ENCODE peak calls at places on chromosomes 7 and 10, in four cellular contexts. M is fibroblast of lung, O is AG04450, Y is astrocyte. U is an unnamed sample.

GRCh38 chr10:77328272-77328816 is 309.3 kb downstream of the KCNMA1 start:
- DNase-seq in M (peak; percentile 49), O (no peak), Y (no peak), U (peak; percentile 62)

GRCh38 chr7:43535031-43535451 is 47.9 kb upstream of the STK17A start:
- DNase-seq in M (peak; percentile 30), O (no peak), Y (peak; percentile 40), U (peak; percentile 24)

GRCh38 chr7:44258423-44258760 is 57.6 kb downstream of the YKT6 start:
- DNase-seq in M (no peak), O (no peak), Y (no peak), U (no peak)

GRCh38 chr10:7819126-7819470 is 793 bp downstream of the TAF3 start:
- DNase-seq in M (peak; percentile 51), O (no peak), Y (peak; percentile 25), U (peak; percentile 55)

GRCh38 chr10:3782456-3783312 is 2.3 kb downstream of the KLF6 start:
- DNase-seq in M (peak; percentile 97), O (peak; percentile 88), Y (peak; percentile 95), U (peak; percentile 98)

GRCh38 chr7:105011771-105012502 is 2.1 kb upstream of the KMT2E start:
- DNase-seq in M (no peak), O (no peak), Y (no peak), U (no peak)

GRCh38 chr10:132984008-132984295 is 41.6 kb upstream of the CFAP46 start:
- DNase-seq in M (no peak), O (no peak), Y (no peak), U (no peak)

GRCh38 chr10:67666416-67667043 is 29.5 kb downstream of the CTNNA3 start:
- DNase-seq in M (peak; percentile 53), O (no peak), Y (peak; percentile 1), U (peak; percentile 57)

GRCh38 chr7:29500719-29501118 is 62.9 kb upstream of the PRR15 start:
- DNase-seq in M (no peak), O (no peak), Y (no peak), U (peak; percentile 48)

GRCh38 chr7:2132243-2132642 is 100.5 kb downstream of the MAD1L1 start:
- DNase-seq in M (no peak), O (no peak), Y (no peak), U (no peak)

GRCh38 chr10:59877191-59877671 is 29.1 kb downstream of the CCDC6 start:
- DNase-seq in M (peak; percentile 29), O (peak; percentile 39), Y (peak; percentile 79), U (peak; percentile 39)

GRCh38 chr7:106346678-106347217 is 62.0 kb upstream of the NAMPT start:
- DNase-seq in M (peak; percentile 97), O (peak; percentile 63), Y (peak; percentile 96), U (peak; percentile 98)

GRCh38 chr7:106346167-106346677 is 61.4 kb upstream of the NAMPT start:
- DNase-seq in M (peak; percentile 17), O (no peak), Y (no peak), U (no peak)

GRCh38 chr7:106344861-106345260 is 60.1 kb upstream of the NAMPT start:
- DNase-seq in M (peak; percentile 15), O (no peak), Y (peak; percentile 46), U (peak; percentile 55)

GRCh38 chr7:106345421-106346166 is 60.8 kb upstream of the NAMPT start:
- DNase-seq in M (peak; percentile 80), O (no peak), Y (peak; percentile 49), U (peak; percentile 75)

GRCh38 chr7:106344206-106344605 is 59.4 kb upstream of the NAMPT start:
- DNase-seq in M (peak; percentile 28), O (no peak), Y (no peak), U (no peak)
- TF ChIP-seq CTCF in M (no peak), O (no peak), Y (no peak), U (no peak)

DNA sequence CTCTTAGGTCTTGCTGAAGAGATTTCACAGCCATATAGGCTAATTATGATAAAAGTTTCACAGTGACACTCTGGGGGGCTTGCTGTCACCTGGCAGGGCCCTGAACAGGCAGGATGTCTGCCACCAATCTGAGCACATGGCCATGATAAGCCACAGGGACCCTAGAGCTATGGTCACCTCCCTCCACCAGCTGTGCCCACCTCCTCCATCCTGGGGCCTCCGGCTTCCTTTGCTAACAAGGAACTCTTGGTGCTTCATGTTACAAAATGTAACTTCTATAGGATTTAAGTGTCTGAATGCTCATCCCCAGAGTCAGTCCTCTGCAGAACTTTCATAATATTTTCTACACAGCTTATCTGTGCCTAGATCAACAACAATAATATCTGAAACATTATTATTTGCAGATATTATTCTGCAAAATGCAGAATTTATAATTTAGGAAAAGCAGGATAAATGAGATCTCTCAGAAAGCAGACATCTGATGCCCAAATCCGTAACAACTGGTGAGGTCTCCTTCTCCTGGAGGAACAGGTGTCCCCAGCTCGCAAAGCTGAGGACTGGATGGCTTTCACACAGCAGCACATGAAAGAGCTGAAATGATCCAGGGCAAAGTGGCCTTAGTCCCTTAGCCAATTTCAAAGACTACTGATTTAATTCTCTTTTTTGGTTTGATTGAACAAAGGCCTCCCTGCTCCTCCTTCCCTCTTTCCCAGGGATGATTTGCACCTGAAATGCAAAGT is 287.0 kb upstream of the AOAH start:
- DNase-seq in M (no peak), O (no peak), Y (no peak), U (no peak)
- H3K4me3 ChIP-seq in M (no peak overlapping the region), O (no peak overlapping the region), Y (no peak overlapping the region), U (no peak overlapping the region)

GRCh38 chr7:23294549-23295400 is 4.4 kb upstream of the MALSU1 start:
- DNase-seq in M (no peak), O (no peak), Y (no peak), U (no peak)

GRCh38 chr7:23299770-23300300 is 696 bp downstream of the MALSU1 start:
- DNase-seq in M (no peak), O (no peak), Y (no peak), U (peak; percentile 23)

GRCh38 chr7:23298141-23298851 is 843 bp upstream of the MALSU1 start:
- DNase-seq in M (peak; percentile 28), O (peak; percentile 34), Y (peak; percentile 73), U (peak; percentile 80)

GRCh38 chr7:23295401-23295697 is 3.8 kb upstream of the MALSU1 start:
- DNase-seq in M (no peak), O (no peak), Y (no peak), U (no peak)

GRCh38 chr7:23298885-23299769 is at the start of gene MALSU1:
- DNase-seq in M (peak; percentile 96), O (peak; percentile 90), Y (peak; percentile 92), U (peak; percentile 97)
- TF ChIP-seq CTCF in M (no peak), O (no peak), Y (no peak), U (no peak)

GRCh38 chr7:111853231-111853990 is 291.1 kb upstream of the IMMP2L start:
- DNase-seq in M (no peak), O (no peak), Y (no peak), U (peak; percentile 32)
- H3K4me3 ChIP-seq in M (no peak overlapping the region), O (no peak overlapping the region), Y (no peak overlapping the region), U (no peak overlapping the region)

DNA sequence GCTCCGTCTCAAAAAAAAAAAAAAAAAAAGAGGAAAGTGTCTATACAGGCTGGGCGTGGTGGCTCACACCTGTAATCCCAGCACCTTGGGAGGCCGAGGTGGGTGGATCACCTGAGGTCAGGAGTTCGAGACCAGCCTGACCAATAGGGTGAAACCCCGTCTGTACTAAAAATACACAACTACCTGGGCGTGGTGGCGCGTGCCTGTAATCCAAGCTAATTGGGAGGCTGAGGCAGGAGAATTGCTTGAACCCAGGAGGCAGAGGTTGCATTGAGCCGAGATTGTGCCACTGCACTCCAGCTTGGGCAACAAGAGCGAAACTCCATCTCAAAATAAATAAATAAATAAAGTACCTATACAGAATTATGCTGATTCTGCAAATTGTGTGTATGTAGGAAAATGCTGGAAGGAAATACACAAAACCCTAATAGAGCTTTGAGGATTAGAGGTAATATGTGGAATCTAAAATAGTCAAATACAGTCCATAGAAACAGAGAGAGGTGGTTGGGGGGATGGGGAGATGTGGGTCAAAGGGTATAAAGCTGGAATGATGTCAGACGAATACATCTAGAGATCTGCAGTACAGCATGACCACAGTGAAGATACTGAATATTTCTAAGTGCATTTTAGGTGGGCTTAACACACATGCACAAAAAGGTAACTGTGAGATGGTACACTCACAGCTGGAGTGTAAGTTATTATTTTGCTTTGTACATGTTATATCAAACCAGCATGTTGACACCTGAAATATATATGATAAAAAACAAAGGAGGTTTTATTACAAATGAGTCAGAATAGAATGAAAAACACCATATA is 174.5 kb upstream of the KLF14 start:
- DNase-seq in M (no peak), O (no peak), Y (no peak), U (no peak)
- TF ChIP-seq CTCF in M (no peak), O (no peak), Y (no peak), U (no peak)

GRCh38 chr10:118751272-118751671 is 3.5 kb downstream of the CACUL1 start:
- DNase-seq in M (no peak), O (no peak), Y (no peak), U (no peak)

GRCh38 chr10:118754556-118755423 is at the start of gene CACUL1:
- DNase-seq in M (peak; percentile 100), O (peak; percentile 100), Y (peak; percentile 99), U (peak; percentile 100)

GRCh38 chr10:118754132-118754555 is 626 bp downstream of the CACUL1 start:
- DNase-seq in M (peak; percentile 31), O (no peak), Y (peak; percentile 13), U (peak; percentile 35)

GRCh38 chr10:118753331-118753730 is 1.4 kb downstream of the CACUL1 start:
- DNase-seq in M (peak; percentile 44), O (no peak), Y (peak; percentile 37), U (peak; percentile 15)

DNA sequence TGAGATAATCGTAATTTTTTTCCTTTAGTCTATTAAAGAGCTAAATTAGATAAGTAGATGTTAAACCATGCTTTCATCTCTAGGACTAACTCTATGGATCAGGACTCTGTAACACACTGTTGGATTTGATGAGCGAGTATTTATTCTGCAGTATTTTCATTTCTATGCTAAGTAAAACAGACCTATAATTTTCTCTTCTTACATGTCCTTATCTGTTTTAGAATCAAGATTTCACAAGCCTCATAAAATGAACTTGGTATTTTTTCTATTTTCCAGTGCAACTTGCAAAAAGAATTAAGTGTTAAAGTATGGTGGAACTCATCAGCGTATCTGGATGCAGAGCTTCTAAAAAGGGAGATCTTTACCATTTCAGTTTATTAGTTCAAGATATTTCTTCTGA is 2.4 kb downstream of the CACUL1 start:
- DNase-seq in M (no peak), O (no peak), Y (no peak), U (no peak)
- H3K4me3 ChIP-seq in M (peak overlapping the region; percentile 96), O (peak overlapping the region; percentile 95), Y (peak overlapping the region; percentile 98), U (peak overlapping the region; percentile 95)